ENCODE peak calls at places on chromosomes 3 and 15, in seven cellular contexts. L is astrocyte of the cerebellum, G is Calu3, N is fibroblast of lung, W is thoracic aorta, V is neural crest cell, D is neural progenitor cell. I is an unnamed sample.

GRCh38 chr3:157087398-157088132 is 72.4 kb downstream of the CCNL1 start:
- DNase-seq in N (peak), V (no peak), G (peak), L (no peak), W (no peak), D (no peak), I (no peak)

GRCh38 chr3:81816473-81817260 is 55.2 kb upstream of the GBE1 start:
- DNase-seq in V (no peak), W (no peak), G (no peak), D (peak), N (peak), L (peak), I (peak)

GRCh38 chr3:144677118-144677517 is 705.5 kb downstream of the DIPK2A start:
- DNase-seq in G (no peak), W (no peak), V (no peak), D (no peak), N (peak), L (peak), I (no peak)

GRCh38 chr3:48711727-48712126 is 5.3 kb downstream of the IP6K2 start:
- DNase-seq in L (no peak), V (no peak), W (no peak), D (no peak), N (no peak), G (no peak), I (no peak)

GRCh38 chr3:178472941-178473340 is 63.3 kb upstream of the KCNMB2 start:
- DNase-seq in V (no peak), D (no peak), L (no peak), N (no peak), W (no peak), G (no peak), I (no peak)

GRCh38 chr15:31255732-31256384 is 70.8 kb upstream of the KLF13 start:
- DNase-seq in L (no peak), W (no peak), D (no peak), N (no peak), V (no peak), G (no peak), I (no peak)

GRCh38 chr3:58471025-58471887 is 20.6 kb upstream of the KCTD6 start:
- DNase-seq in L (peak), V (no peak), D (peak), G (peak), N (peak), W (no peak), I (peak)

GRCh38 chr3:196357905-196358304 is 19.7 kb upstream of the TM4SF19 start:
- DNase-seq in V (no peak), N (no peak), G (no peak), D (no peak), W (no peak), L (no peak), I (no peak)

GRCh38 chr3:184645304-184645703 is 66.6 kb downstream of the MAGEF1 start:
- DNase-seq in V (no peak), G (peak), D (no peak), W (no peak), L (no peak), N (no peak), I (no peak)

GRCh38 chr15:58771621-58772235 is 626 bp downstream of the MINDY2 start:
- DNase-seq in V (peak), G (peak), W (no peak), D (peak), N (no peak), L (no peak), I (no peak)

GRCh38 chr3:32842531-32842931 is 24.7 kb downstream of the TRIM71 start:
- DNase-seq in L (no peak), W (no peak), N (no peak), V (no peak), G (peak), D (no peak), I (no peak)

GRCh38 chr3:26118165-26118564 is 328.3 kb downstream of the OXSM start:
- DNase-seq in W (no peak), L (no peak), N (no peak), D (peak), V (no peak), G (no peak), I (no peak)

GRCh38 chr3:17473761-17474160 is 268.7 kb downstream of the TBC1D5 start:
- DNase-seq in D (no peak), V (no peak), W (no peak), N (no peak), G (no peak), L (peak), I (no peak)

GRCh38 chr15:27361418-27361817 is 390.4 kb downstream of the GABRG3 start:
- DNase-seq in W (no peak), L (no peak), D (no peak), G (no peak), N (no peak), V (no peak), I (no peak)

GRCh38 chr3:126913524-126913923 is 69.4 kb upstream of the PLXNA1 start:
- DNase-seq in V (no peak), D (no peak), G (peak), W (no peak), L (no peak), N (peak), I (no peak)

GRCh38 chr15:25900901-25901300 is 37.8 kb upstream of the ATP10A start:
- DNase-seq in D (no peak), W (no peak), N (peak), G (no peak), V (no peak), L (no peak), I (no peak)

GRCh38 chr15:40333922-40334492 is 6.7 kb downstream of the CCDC9B start:
- DNase-seq in G (no peak), N (peak), V (no peak), L (no peak), W (peak), D (no peak), I (no peak)

DNA sequence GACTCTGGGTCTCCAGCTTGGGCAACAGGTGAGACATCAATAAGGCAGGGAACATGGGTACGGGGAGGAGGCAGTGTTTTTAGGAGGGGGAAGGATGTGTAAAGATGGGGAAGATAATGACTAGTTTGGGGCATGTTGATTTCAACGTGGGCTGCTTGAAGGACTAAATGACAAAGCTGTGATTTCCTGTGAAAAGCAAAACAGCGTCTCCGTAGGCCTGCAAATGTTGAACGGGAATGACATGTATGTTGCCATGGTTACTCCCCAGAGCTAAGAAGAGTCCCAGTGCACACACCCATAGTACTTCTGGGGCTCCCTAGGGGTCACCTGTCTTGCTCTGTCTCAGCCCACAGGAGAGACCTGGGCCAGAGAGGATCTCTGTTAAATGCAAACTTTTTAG is 71.3 kb upstream of the ETV5 start:
- DNase-seq in G (no peak), N (no peak), D (no peak), W (no peak), L (no peak), V (no peak), I (no peak)
- TF ChIP-seq CTCF in G (no peak), N (no peak), D (no peak), W (no peak), L (no peak), V (no peak), I (no peak)

DNA sequence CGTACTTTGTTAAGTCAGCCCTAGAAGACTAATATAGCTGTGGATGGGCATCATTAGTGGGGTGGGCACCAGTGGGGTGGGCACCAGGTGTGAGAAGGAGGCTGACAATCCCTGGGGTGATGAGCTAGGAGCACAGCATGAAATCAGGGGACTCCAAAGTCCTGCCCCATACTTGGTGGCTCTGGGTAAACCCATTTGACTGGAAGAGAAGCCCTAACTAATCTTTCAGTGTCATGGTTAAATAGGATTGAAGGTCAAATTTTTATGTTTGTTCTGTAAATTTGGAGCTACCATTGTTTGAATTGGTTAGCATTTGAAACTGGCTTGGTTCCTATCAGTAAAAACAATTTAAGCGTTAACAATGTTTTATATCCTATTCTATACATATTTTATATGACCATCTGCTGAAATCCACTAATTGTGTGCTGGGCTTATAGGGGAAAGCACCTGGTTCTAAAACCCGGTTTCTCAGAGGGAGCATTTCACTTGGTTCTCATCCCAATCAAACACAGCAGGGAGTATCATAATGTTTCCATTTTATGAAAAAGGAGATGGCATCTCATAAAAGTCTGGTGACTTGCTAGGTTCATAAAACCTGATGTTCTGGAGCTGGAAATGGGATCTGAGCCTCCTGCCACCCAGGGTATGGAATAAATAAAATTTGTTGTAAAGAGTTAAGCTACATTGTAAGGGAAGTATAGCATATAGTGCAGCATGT is 87.7 kb upstream of the HACD2 start:
- DNase-seq in L (no peak), G (no peak), N (no peak), V (no peak), D (no peak), W (no peak), I (no peak)
- TF ChIP-seq CTCF in L (no peak), G (no peak), N (no peak), V (no peak), D (no peak), W (no peak), I (no peak)

DNA sequence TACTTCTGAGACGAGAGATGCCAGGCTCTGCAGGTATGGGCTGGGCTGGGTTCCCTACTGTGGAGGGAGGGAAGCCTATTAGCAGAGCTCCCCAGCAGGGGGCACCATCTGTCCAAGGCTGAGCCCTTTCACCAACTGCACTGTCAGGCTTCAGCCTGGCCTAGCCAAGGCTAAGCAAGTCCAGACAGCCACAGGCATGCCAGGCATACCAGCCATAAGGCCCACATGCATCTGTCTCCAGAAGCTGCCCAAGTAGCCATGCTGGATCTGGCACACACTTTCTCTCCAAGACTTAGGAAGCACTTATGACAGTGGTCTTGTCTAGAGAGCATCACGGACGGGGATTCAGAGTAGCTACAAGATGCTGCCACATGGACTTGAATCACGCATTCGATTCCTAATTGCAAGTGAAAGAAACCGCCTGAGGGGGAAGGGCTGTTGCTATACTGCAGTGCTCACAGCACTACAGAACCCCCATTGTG is 28.3 kb downstream of the RUVBL1 start:
- DNase-seq in W (no peak), L (peak), N (peak), G (peak), D (peak), V (peak), I (peak)
- TF ChIP-seq CTCF in W (peak), L (peak), N (peak), G (peak), D (peak), V (peak), I (peak)

GRCh38 chr3:14780927-14781507 is 37.7 kb upstream of the FGD5 start:
- DNase-seq in W (no peak), G (peak), L (no peak), D (peak), V (peak), N (peak), I (no peak)
- TF ChIP-seq CTCF in W (peak), G (no peak), L (peak), D (peak), V (peak), N (peak), I (peak)

GRCh38 chr15:68631621-68632051 is 52.8 kb downstream of the CORO2B start:
- DNase-seq in D (peak), G (no peak), N (no peak), L (no peak), W (no peak), V (no peak), I (no peak)
- TF ChIP-seq CTCF in D (peak), G (no peak), N (no peak), L (no peak), W (no peak), V (no peak), I (no peak)

DNA sequence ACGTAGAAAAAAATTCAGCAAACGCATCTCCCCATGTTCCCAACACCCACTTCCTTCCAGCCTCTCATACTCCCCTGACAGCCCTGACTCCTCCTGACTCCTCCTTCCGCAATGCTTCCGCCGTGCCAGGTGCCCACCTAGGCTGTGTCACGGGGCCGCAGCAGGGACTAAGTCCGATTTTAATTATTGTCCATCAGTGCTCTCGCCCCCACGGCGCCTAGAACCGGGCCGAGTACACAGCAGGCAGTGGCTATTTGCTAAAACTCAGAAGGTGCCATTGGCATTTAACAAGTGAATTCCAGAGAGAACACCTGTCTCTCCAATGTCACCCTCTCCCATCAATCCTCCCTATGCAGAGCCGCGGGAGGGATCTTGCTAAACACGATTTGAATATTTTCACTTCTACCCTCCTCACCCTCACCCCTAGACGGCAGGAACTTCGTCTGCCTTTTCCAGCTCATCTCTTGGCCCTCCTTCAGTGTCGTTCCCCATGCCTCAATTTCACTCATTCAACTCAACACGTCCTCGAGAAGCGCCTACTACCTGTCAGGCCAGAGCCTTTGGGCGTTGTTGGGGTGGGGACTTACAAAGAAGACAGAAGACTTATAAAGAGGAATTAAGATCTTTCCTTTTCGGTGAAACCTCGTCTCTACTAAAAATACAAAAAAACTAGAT is 11.5 kb upstream of the SHF start:
- DNase-seq in L (no peak), W (no peak), D (peak), G (no peak), V (peak), N (peak), I (no peak)
- TF ChIP-seq CTCF in L (no peak), W (no peak), D (no peak), G (no peak), V (no peak), N (no peak), I (no peak)

DNA sequence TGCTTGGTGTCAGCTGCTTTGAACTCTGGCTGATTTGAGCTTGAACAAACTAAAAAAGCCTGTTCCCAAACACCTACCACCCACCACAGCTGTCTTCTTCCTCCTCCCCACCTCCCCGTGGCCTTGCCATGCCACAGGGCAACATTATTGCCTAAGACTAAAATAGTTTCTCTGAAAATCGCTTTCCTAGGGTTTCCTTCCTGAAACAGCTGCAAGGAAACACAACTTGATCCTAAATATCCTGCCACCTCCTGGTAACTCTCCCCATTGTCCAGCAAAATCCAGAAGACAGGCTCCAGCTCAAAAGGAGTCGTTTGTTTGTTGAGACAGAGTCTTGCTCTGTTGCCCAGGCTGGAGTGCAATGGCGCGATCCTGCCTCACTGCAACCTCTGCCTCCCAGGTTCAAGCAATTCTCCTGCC is 193.9 kb upstream of the TPM1 start:
- DNase-seq in V (no peak), W (no peak), G (no peak), N (peak), L (no peak), D (no peak), I (no peak)
- TF ChIP-seq CTCF in V (no peak), W (no peak), G (no peak), N (peak), L (peak), D (peak), I (peak)

GRCh38 chr3:142998439-142998838 is 2.9 kb upstream of the U2SURP start:
- DNase-seq in V (no peak), L (no peak), W (no peak), N (peak), G (no peak), D (no peak), I (no peak)

GRCh38 chr3:142992323-142992722 is 9.0 kb upstream of the U2SURP start:
- DNase-seq in V (no peak), N (no peak), L (no peak), W (no peak), D (no peak), G (no peak), I (no peak)

GRCh38 chr3:142997330-142997729 is 4.0 kb upstream of the U2SURP start:
- DNase-seq in V (no peak), N (peak), L (no peak), D (no peak), G (peak), W (no peak), I (no peak)

GRCh38 chr3:142990706-142991105 is 10.7 kb upstream of the U2SURP start:
- DNase-seq in V (no peak), D (no peak), W (no peak), L (no peak), N (no peak), G (no peak), I (no peak)

GRCh38 chr3:142993958-142994442 is 7.4 kb upstream of the U2SURP start:
- DNase-seq in V (peak), N (peak), D (peak), W (peak), G (peak), L (peak), I (peak)
- TF ChIP-seq CTCF in V (peak), N (peak), D (peak), W (peak), G (peak), L (peak), I (peak)

GRCh38 chr15:80090879-80091503 is 31.5 kb downstream of the ZFAND6 start:
- DNase-seq in N (no peak), W (no peak), G (no peak), V (no peak), L (no peak), D (no peak), I (no peak)
- TF ChIP-seq CTCF in N (peak), W (peak), G (no peak), V (peak), L (peak), D (peak), I (peak)

GRCh38 chr3:198113219-198114053 is 153.4 kb downstream of the LMLN start:
- DNase-seq in V (peak), D (peak), N (peak), L (no peak), G (no peak), W (no peak), I (no peak)
- TF ChIP-seq CTCF in V (no peak), D (no peak), N (no peak), L (no peak), G (no peak), W (no peak), I (no peak)